ENCODE peak calls at places on chromosomes 16 and 17, in four cellular contexts. One of them, this sample, is unnamed. For H3K9me3, the result is how much of the 10 kb centered on the place peaks cover.

GRCh38 chr17:79631640-79632431 is 21.0 kb upstream of the RBFOX3 start:
- DNase-seq in fibroblast of lung: no peak
- DNase-seq in HCT116: no peak
- DNase-seq in mammary epithelial cell: no peak
- DNase-seq in this sample: no peak

GRCh38 chr16:49585143-49585542 is 211.5 kb downstream of the C16orf78 start:
- DNase-seq in mammary epithelial cell: no peak
- DNase-seq in HCT116: no peak
- DNase-seq in fibroblast of lung: no peak
- DNase-seq in this sample: no peak

GRCh38 chr17:42178817-42179216 is 2.1 kb downstream of the KCNH4 start:
- DNase-seq in fibroblast of lung: no peak
- DNase-seq in HCT116: no peak
- DNase-seq in mammary epithelial cell: no peak
- DNase-seq in this sample: no peak

GRCh38 chr17:4175921-4176802 is 33.2 kb downstream of the CYB5D2 start:
- DNase-seq in HCT116: no peak
- DNase-seq in mammary epithelial cell: no peak
- DNase-seq in fibroblast of lung: peak
- DNase-seq in this sample: no peak

GRCh38 chr16:21104124-21104860 is 46.4 kb downstream of the DNAH3 start:
- DNase-seq in fibroblast of lung: no peak
- DNase-seq in HCT116: no peak
- DNase-seq in mammary epithelial cell: peak
- DNase-seq in this sample: peak

GRCh38 chr16:1003551-1004347 is 22.2 kb downstream of the SOX8 start:
- DNase-seq in mammary epithelial cell: no peak
- DNase-seq in fibroblast of lung: no peak
- DNase-seq in HCT116: no peak
- DNase-seq in this sample: no peak

GRCh38 chr16:11101283-11101682 is 154.7 kb downstream of the SOCS1 start:
- DNase-seq in mammary epithelial cell: no peak
- DNase-seq in HCT116: no peak
- DNase-seq in fibroblast of lung: no peak
- DNase-seq in this sample: no peak

GRCh38 chr16:70480127-70481105 is 26.0 kb downstream of the FCSK start:
- DNase-seq in HCT116: no peak
- DNase-seq in mammary epithelial cell: no peak
- DNase-seq in fibroblast of lung: no peak
- DNase-seq in this sample: no peak

GRCh38 chr17:1996243-1997145 is 28.6 kb downstream of the RTN4RL1 start:
- DNase-seq in mammary epithelial cell: no peak
- DNase-seq in fibroblast of lung: no peak
- DNase-seq in HCT116: no peak
- DNase-seq in this sample: no peak

GRCh38 chr17:79192503-79193500 is 118.2 kb downstream of the ENGASE start:
- DNase-seq in HCT116: no peak
- DNase-seq in mammary epithelial cell: peak
- DNase-seq in fibroblast of lung: peak
- DNase-seq in this sample: no peak

GRCh38 chr17:80195671-80196529 is 24.2 kb downstream of the SGSH start:
- DNase-seq in mammary epithelial cell: no peak
- DNase-seq in fibroblast of lung: no peak
- DNase-seq in HCT116: no peak
- DNase-seq in this sample: no peak

GRCh38 chr16:12999368-12999767 is 98.0 kb downstream of the SHISA9 start:
- DNase-seq in fibroblast of lung: no peak
- DNase-seq in mammary epithelial cell: no peak
- DNase-seq in HCT116: no peak
- DNase-seq in this sample: no peak

GRCh38 chr17:71870546-71870862 is 250.3 kb upstream of the SOX9 start:
- DNase-seq in fibroblast of lung: no peak
- DNase-seq in HCT116: no peak
- DNase-seq in mammary epithelial cell: no peak
- DNase-seq in this sample: no peak

GRCh38 chr17:75065562-75066151 is 18.6 kb downstream of the KCTD2 start:
- DNase-seq in mammary epithelial cell: no peak
- DNase-seq in HCT116: no peak
- DNase-seq in fibroblast of lung: no peak
- DNase-seq in this sample: no peak

GRCh38 chr17:80861892-80862291 is 129.7 kb upstream of the CHMP6 start:
- DNase-seq in HCT116: no peak
- DNase-seq in mammary epithelial cell: peak
- DNase-seq in fibroblast of lung: peak
- DNase-seq in this sample: no peak

GRCh38 chr17:11814655-11815262 is 182.5 kb downstream of the ZNF18 start:
- DNase-seq in mammary epithelial cell: no peak
- DNase-seq in HCT116: no peak
- DNase-seq in fibroblast of lung: no peak
- DNase-seq in this sample: no peak

GRCh38 chr16:46731691-46732555 is 16.2 kb downstream of the MYLK3 start:
- DNase-seq in mammary epithelial cell: no peak
- DNase-seq in fibroblast of lung: no peak
- DNase-seq in HCT116: no peak
- DNase-seq in this sample: no peak

GRCh38 chr16:89191033-89191900 is 9.1 kb downstream of the SLC22A31 start:
- DNase-seq in mammary epithelial cell: no peak
- DNase-seq in HCT116: no peak
- DNase-seq in fibroblast of lung: no peak
- DNase-seq in this sample: no peak

GRCh38 chr16:6096931-6097665 is 999.5 kb upstream of the EEF2KMT start:
- DNase-seq in mammary epithelial cell: no peak
- DNase-seq in HCT116: no peak
- DNase-seq in fibroblast of lung: no peak
- DNase-seq in this sample: no peak

GRCh38 chr17:42402121-42402516 is 13.9 kb upstream of the STAT3 start:
- DNase-seq in HCT116: no peak
- DNase-seq in fibroblast of lung: no peak
- DNase-seq in mammary epithelial cell: no peak
- DNase-seq in this sample: no peak

GRCh38 chr16:8668138-8668537 is 6.3 kb upstream of the ABAT start:
- DNase-seq in HCT116: no peak
- DNase-seq in fibroblast of lung: no peak
- DNase-seq in mammary epithelial cell: no peak
- DNase-seq in this sample: no peak

GRCh38 chr17:29108806-29109476 is 66.0 kb downstream of the PIPOX start:
- DNase-seq in fibroblast of lung: no peak
- DNase-seq in HCT116: no peak
- DNase-seq in mammary epithelial cell: no peak
- DNase-seq in this sample: no peak

GRCh38 chr16:48505705-48506104 is 104.3 kb downstream of the N4BP1 start:
- DNase-seq in HCT116: no peak
- DNase-seq in fibroblast of lung: no peak
- DNase-seq in mammary epithelial cell: no peak
- DNase-seq in this sample: no peak

GRCh38 chr17:74759243-74759801 is 10.9 kb downstream of the NHERF1 start:
- DNase-seq in mammary epithelial cell: no peak
- DNase-seq in fibroblast of lung: no peak
- DNase-seq in HCT116: no peak
- DNase-seq in this sample: no peak

GRCh38 chr17:65984299-65984698 is 207.6 kb downstream of the CEP112 start:
- DNase-seq in HCT116: no peak
- DNase-seq in mammary epithelial cell: no peak
- DNase-seq in fibroblast of lung: peak
- DNase-seq in this sample: no peak

GRCh38 chr16:69767459-69768229 is 5.5 kb downstream of the WWP2 start:
- DNase-seq in mammary epithelial cell: no peak
- DNase-seq in HCT116: no peak
- DNase-seq in fibroblast of lung: no peak
- DNase-seq in this sample: no peak

GRCh38 chr16:76277099-76278030 is at the start of gene CNTNAP4:
- DNase-seq in fibroblast of lung: peak
- DNase-seq in mammary epithelial cell: no peak
- DNase-seq in HCT116: no peak
- DNase-seq in this sample: no peak

GRCh38 chr16:73848993-73849392 is 447.6 kb upstream of the PSMD7 start:
- DNase-seq in mammary epithelial cell: no peak
- DNase-seq in fibroblast of lung: no peak
- DNase-seq in HCT116: no peak
- DNase-seq in this sample: no peak

GRCh38 chr17:2181206-2181983 is 122.2 kb downstream of the SMG6 start:
- DNase-seq in fibroblast of lung: peak
- DNase-seq in mammary epithelial cell: no peak
- DNase-seq in HCT116: no peak
- DNase-seq in this sample: no peak

GRCh38 chr16:49855280-49855821 is 561 bp downstream of the ZNF423 start:
- DNase-seq in HCT116: no peak
- DNase-seq in fibroblast of lung: peak
- DNase-seq in mammary epithelial cell: peak
- DNase-seq in this sample: no peak

GRCh38 chr16:27285676-27286196 is 17.2 kb upstream of the NSMCE1 start:
- DNase-seq in fibroblast of lung: no peak
- DNase-seq in HCT116: no peak
- DNase-seq in mammary epithelial cell: no peak
- DNase-seq in this sample: no peak

GRCh38 chr17:66441012-66441703 is 138.7 kb downstream of the PRKCA start:
- DNase-seq in fibroblast of lung: no peak
- DNase-seq in HCT116: no peak
- DNase-seq in mammary epithelial cell: peak
- DNase-seq in this sample: no peak

GRCh38 chr16:83717308-83717707 is 90.5 kb upstream of the HSBP1 start:
- DNase-seq in HCT116: no peak
- DNase-seq in mammary epithelial cell: no peak
- DNase-seq in fibroblast of lung: no peak
- DNase-seq in this sample: no peak

GRCh38 chr17:73814070-73814469 is 169.8 kb upstream of the SDK2 start:
- DNase-seq in HCT116: no peak
- DNase-seq in fibroblast of lung: no peak
- DNase-seq in mammary epithelial cell: no peak
- DNase-seq in this sample: no peak

GRCh38 chr16:87231295-87231694 is 85.9 kb downstream of the C16orf95 start:
- DNase-seq in mammary epithelial cell: no peak
- DNase-seq in fibroblast of lung: no peak
- DNase-seq in HCT116: no peak
- DNase-seq in this sample: no peak

GRCh38 chr16:11896776-11897175 is 19.0 kb downstream of the GSPT1 start:
- DNase-seq in fibroblast of lung: peak
- DNase-seq in HCT116: no peak
- DNase-seq in mammary epithelial cell: peak
- DNase-seq in this sample: no peak

GRCh38 chr16:983044-984030 is 1.8 kb downstream of the SOX8 start:
- DNase-seq in mammary epithelial cell: no peak
- DNase-seq in HCT116: no peak
- DNase-seq in fibroblast of lung: no peak
- DNase-seq in this sample: no peak

GRCh38 chr16:49603956-49604355 is 230.4 kb downstream of the C16orf78 start:
- DNase-seq in HCT116: no peak
- DNase-seq in fibroblast of lung: no peak
- DNase-seq in mammary epithelial cell: no peak
- DNase-seq in this sample: no peak

GRCh38 chr16:1156983-1157638 is 4.2 kb downstream of the CACNA1H start:
- DNase-seq in HCT116: no peak
- DNase-seq in mammary epithelial cell: no peak
- DNase-seq in fibroblast of lung: no peak
- DNase-seq in this sample: no peak

DNA sequence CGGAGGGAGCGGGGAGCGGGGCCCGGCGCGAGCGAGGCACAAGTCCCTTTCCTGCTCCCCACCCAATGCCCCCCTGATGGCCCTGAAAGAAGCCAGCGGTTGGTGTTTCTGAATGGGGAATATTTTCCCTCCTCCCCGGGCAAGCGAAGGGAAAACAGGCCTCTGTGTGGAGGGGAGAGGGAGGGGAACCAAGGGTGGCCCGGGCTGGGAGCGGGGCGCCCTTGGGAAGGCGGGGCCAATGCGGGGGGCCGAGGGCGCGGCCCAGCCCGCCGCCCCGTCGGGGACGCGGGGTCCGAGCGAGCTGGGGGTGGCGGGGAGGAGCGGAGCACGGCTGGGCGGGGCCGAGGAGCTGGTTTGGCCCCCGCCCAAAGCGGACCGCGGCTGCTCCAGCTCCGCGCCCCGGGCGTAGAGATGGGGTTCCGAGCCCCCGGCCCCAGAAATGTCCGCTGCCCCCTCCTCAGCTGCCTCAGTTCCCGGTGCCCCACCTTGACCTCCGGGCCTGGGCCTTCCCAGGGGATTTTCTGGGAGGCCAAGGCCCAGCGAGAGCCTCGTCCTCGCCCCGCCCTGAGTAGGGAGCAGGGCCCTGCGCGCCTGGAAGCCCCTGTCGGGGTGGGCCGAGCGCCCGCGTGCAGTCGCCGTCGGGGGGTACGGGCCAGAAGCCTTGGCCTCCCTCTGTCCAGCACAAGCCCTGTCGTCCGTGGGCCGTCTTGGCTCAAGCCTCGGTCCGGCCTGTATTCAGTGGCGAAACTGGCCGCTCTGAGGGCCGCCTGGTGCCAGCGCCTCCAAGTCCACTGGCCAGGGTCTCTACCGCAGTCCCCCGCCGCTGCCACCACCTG is 3.9 kb upstream of the HEXIM1 start:
- DNase-seq in HCT116: no peak
- DNase-seq in mammary epithelial cell: no peak
- DNase-seq in fibroblast of lung: no peak
- DNase-seq in this sample: no peak
- H3K9ac ChIP-seq in HCT116: no peak
- H3K9ac ChIP-seq in mammary epithelial cell: no peak
- H3K9ac ChIP-seq in fibroblast of lung: peak
- H3K9ac ChIP-seq in this sample: no peak

GRCh38 chr17:15112881-15113617 is 152.1 kb downstream of the PMP22 start:
- DNase-seq in HCT116: no peak
- DNase-seq in mammary epithelial cell: no peak
- DNase-seq in fibroblast of lung: no peak
- DNase-seq in this sample: no peak
- H3K9me3 ChIP-seq in HCT116: under half
- H3K9me3 ChIP-seq in mammary epithelial cell: under half
- H3K9me3 ChIP-seq in fibroblast of lung: under half
- H3K9me3 ChIP-seq in this sample: under half

GRCh38 chr16:4679854-4680636 is 13.3 kb upstream of the NUDT16L1 start:
- DNase-seq in mammary epithelial cell: peak
- DNase-seq in HCT116: no peak
- DNase-seq in fibroblast of lung: peak
- DNase-seq in this sample: no peak
- H3K4me3 ChIP-seq in mammary epithelial cell: peak
- H3K4me3 ChIP-seq in HCT116: no peak
- H3K4me3 ChIP-seq in fibroblast of lung: peak
- H3K4me3 ChIP-seq in this sample: no peak

GRCh38 chr17:81991684-81992513 is 14.5 kb downstream of the ASPSCR1 start:
- DNase-seq in HCT116: no peak
- DNase-seq in mammary epithelial cell: peak
- DNase-seq in fibroblast of lung: peak
- DNase-seq in this sample: no peak
- H3K9ac ChIP-seq in HCT116: no peak
- H3K9ac ChIP-seq in mammary epithelial cell: no peak
- H3K9ac ChIP-seq in fibroblast of lung: peak
- H3K9ac ChIP-seq in this sample: peak

GRCh38 chr16:31745900-31746299 is 127.7 kb upstream of the ZNF267 start:
- DNase-seq in fibroblast of lung: no peak
- DNase-seq in mammary epithelial cell: no peak
- DNase-seq in HCT116: no peak
- DNase-seq in this sample: no peak
- H3K9me3 ChIP-seq in fibroblast of lung: under half
- H3K9me3 ChIP-seq in mammary epithelial cell: under half
- H3K9me3 ChIP-seq in HCT116: under half
- H3K9me3 ChIP-seq in this sample: under half

This sample was measured in SK-N-MC.